ENCODE peak calls at places on chromosomes 16 and 17, in four cellular contexts. K is prostate gland, D is transverse colon, J is psoas muscle. S is an unnamed sample.

GRCh38 chr16:73890524-73891500 is 405.8 kb upstream of the PSMD7 start:
- DNase-seq in K (no peak), D (peak; percentile 8), J (no peak), S (no peak)

GRCh38 chr17:18187226-18187625 is 3.6 kb downstream of the ALKBH5 start:
- DNase-seq in J (no peak), K (no peak), D (no peak), S (peak; percentile 35)

GRCh38 chr17:9408381-9408780 is 167.2 kb downstream of the STX8 start:
- DNase-seq in K (no peak), J (no peak), D (no peak), S (peak; percentile 83)

GRCh38 chr16:26688699-26689098 is 378.0 kb upstream of the C16orf82 start:
- DNase-seq in D (no peak), K (no peak), J (no peak), S (no peak)

GRCh38 chr16:72210571-72210970 is 38.6 kb upstream of the PMFBP1 start:
- DNase-seq in J (no peak), K (no peak), D (no peak), S (no peak)

GRCh38 chr17:82645516-82645915 is 2.7 kb downstream of the WDR45B start:
- DNase-seq in K (no peak), D (no peak), J (no peak), S (peak; percentile 66)

GRCh38 chr17:80261159-80261894 is 675 bp downstream of the RNF213 start:
- DNase-seq in J (peak; percentile 74), D (peak; percentile 62), K (peak; percentile 61), S (peak; percentile 54)

GRCh38 chr16:89556750-89557149 is 3.7 kb upstream of the RPL13 start:
- DNase-seq in D (no peak), K (no peak), J (no peak), S (no peak)

GRCh38 chr16:59090501-59090900 is 356.4 kb upstream of the GOT2 start:
- DNase-seq in D (no peak), K (no peak), J (no peak), S (no peak)

GRCh38 chr17:58252141-58252540 is 13.8 kb downstream of the LPO start:
- DNase-seq in J (no peak), D (no peak), K (no peak), S (no peak)

GRCh38 chr16:30005341-30006094 is 5.3 kb downstream of the DOC2A start:
- DNase-seq in K (no peak), J (peak; percentile 72), D (peak; percentile 37), S (peak; percentile 48)

GRCh38 chr17:36847293-36847645 is 90.0 kb upstream of the LHX1 start:
- DNase-seq in K (no peak), J (no peak), D (no peak), S (no peak)

GRCh38 chr17:50265212-50265611 is 9.1 kb upstream of the TMEM92 start:
- DNase-seq in D (no peak), K (peak; percentile 70), J (no peak), S (no peak)

GRCh38 chr16:4303973-4304372 is 11.9 kb upstream of the GLIS2 start:
- DNase-seq in D (no peak), K (no peak), J (no peak), S (no peak)

GRCh38 chr17:82399030-82399429 is 19.1 kb upstream of the HEXD start:
- DNase-seq in J (peak; percentile 84), K (no peak), D (no peak), S (peak; percentile 99)

GRCh38 chr17:4509402-4509801 is 10.7 kb downstream of the SPNS2 start:
- DNase-seq in J (no peak), K (no peak), D (no peak), S (no peak)

GRCh38 chr17:82696259-82696658 is 2.2 kb downstream of the RAB40B start:
- DNase-seq in K (no peak), D (no peak), J (no peak), S (no peak)

GRCh38 chr17:49576906-49577650 is 1.4 kb downstream of the NXPH3 start:
- DNase-seq in J (no peak), K (no peak), D (no peak), S (no peak)

GRCh38 chr16:55710466-55710865 is 54.7 kb downstream of the SLC6A2 start:
- DNase-seq in K (no peak), J (no peak), D (no peak), S (no peak)

GRCh38 chr16:55713103-55713502 is 57.3 kb downstream of the SLC6A2 start:
- DNase-seq in K (no peak), J (no peak), D (no peak), S (no peak)

GRCh38 chr16:55709801-55710200 is 54.0 kb downstream of the SLC6A2 start:
- DNase-seq in K (no peak), J (no peak), D (no peak), S (no peak)

GRCh38 chr16:55717326-55717725 is 61.5 kb downstream of the SLC6A2 start:
- DNase-seq in K (no peak), D (no peak), J (no peak), S (no peak)

GRCh38 chr16:55711959-55712876 is 56.4 kb downstream of the SLC6A2 start:
- DNase-seq in D (peak; percentile 40), K (peak; percentile 59), J (peak; percentile 77), S (peak; percentile 55)
- TF ChIP-seq CTCF in D (peak; percentile 55), K (peak; percentile 41), J (peak; percentile 73), S (peak; percentile 64)

DNA sequence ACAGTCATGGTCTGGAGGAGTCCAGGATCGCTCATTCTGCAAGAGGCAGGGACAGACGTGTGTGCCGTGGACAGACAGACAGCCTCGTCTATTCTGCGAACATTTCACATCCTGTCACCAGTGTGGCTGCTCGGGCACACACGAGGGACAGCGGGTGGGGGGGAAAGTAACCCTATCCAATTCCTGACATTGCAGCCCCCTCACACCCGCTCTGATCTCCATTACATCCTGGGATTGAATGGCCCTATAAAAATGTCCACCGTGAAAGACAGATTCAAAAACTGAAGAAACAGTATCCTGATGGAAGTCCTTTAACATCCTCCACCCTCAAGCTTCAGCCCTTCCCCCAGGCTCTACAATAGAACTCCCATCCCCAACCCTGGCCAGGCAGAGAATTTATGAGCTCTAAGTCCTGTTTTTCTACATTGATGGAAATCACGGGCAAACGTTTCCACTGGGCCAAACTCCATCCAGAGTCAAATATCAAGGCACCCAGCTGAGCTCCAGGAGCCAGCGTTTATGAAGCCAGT is 39.4 kb downstream of the HS3ST3A1 start:
- DNase-seq in D (no peak), K (no peak), J (no peak), S (peak; percentile 98)
- H3K4me3 ChIP-seq in D (no peak overlapping the region), K (no peak overlapping the region), J (no peak overlapping the region), S (peak overlapping the region; percentile 8)

DNA sequence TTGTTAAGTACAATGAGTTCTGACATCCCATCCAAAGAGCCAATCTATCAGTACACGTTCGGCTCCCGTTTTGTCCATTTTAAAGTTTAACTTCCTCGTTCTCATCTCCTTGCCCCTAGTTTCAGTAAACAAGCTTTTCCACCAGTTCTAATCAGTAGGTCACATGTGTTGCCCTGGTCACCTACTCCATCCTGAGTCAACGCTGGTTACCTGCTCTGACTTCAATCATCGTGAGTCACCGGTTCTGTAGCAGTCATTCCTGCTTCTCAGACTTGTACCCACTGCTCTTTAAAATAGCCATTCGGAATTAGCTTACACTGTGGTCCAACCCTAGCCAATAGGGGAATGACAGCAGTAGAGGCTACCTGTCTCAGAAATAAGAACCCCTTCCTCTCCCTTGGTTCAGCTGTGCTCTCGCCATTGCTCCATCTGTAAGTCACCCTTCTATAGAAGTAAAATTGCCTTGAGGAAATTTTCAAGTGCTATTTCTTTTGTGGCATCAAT is 191.0 kb downstream of the CPPED1 start:
- DNase-seq in K (no peak), J (no peak), D (peak; percentile 12), S (peak; percentile 4)
- TF ChIP-seq CTCF in K (no peak), J (no peak), D (no peak), S (no peak)

GRCh38 chr17:73498176-73498575 is 146.1 kb downstream of the SDK2 start:
- DNase-seq in J (no peak), D (no peak), K (no peak), S (no peak)
- H3K4me3 ChIP-seq in J (no peak overlapping the region), D (no peak overlapping the region), K (no peak overlapping the region), S (no peak overlapping the region)

DNA sequence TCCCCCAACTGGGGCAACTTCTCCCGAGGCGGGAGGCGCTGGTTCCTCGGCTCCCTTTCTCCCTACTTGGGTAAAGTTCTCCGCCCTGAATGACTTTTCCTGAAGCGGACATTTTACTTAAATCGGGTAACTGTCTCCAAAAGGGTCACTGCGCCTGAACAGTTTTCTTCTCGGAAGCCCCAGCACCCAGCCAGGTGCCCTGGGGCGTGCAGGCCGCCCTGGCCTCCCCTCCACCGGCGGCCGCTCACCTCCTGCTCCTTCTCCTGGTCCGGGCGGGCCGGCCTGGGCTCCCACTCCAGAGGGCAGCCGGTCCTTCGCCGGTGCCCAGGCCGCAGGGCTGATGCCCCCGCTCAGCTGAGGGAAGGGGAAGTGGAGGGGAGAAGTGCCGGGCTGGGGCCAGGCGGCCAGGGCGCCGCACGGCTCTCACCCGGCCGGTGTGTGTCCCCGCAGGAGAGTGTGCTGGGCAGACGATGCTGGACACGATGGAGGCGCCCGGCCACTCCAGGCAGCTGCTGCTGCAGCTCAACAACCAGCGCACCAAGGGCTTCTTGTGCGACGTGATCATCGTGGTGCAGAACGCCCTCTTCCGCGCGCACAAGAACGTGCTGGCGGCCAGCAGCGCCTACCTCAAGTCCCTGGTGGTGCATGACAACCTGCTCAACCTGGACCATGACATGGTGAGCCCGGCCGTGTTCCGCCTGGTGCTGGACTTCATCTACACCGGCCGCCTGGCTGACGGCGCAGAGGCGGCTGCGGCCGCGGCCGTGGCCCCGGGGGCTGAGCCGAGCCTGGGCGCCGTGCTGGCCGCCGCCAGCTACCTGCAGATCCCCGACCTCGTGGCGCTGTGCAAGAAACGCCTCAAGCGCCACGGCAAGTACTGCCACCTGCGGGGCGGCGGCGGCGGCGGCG is 1.6 kb downstream of the HIC1 start:
- DNase-seq in D (peak; percentile 42), K (no peak), J (peak; percentile 66), S (no peak)
- TF ChIP-seq CTCF in D (no peak), K (no peak), J (no peak), S (no peak)

GRCh38 chr17:66542183-66542966 is 240.0 kb downstream of the PRKCA start:
- DNase-seq in D (no peak), K (no peak), J (no peak), S (peak; percentile 70)
- H3K4me3 ChIP-seq in D (no peak overlapping the region), K (no peak overlapping the region), J (no peak overlapping the region), S (no peak overlapping the region)

DNA sequence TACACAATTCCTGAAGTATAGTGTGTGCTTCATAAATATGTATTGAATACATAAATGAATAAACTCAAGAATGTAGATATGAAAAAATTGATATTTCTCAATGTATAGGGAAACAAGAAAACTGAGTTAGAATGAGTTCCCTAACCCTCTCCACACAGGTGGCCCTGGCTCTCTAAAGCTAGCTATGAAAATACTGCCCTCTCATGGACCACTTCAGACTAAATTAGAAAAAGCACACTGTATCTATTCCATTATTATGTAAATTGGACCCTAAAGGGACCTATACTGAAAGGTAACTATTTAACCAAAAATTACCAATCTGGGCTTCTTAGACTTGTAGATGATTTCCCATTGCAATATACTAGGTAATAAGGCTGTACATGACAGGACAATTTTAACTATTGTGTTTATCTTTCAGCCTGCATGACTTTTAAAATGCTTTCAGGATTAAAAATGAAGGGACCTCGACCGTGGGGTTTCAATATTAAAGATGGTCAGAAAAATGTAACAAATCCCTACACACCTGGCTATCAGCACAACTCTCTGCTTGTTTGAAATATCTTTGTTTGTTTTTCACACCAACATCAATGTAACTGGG is 672.5 kb upstream of the KIF2B start:
- DNase-seq in D (no peak), J (no peak), K (no peak), S (no peak)
- TF ChIP-seq CTCF in D (no peak), J (peak; percentile 53), K (no peak), S (no peak)

S was measured in fibroblast of mammary gland.